ENCODE peak calls at places on chromosome 22, in eight cellular contexts. R is CD4-positive, alpha-beta memory T cell; A is prostate gland; N is bronchial epithelial cell; P is A673; G is endodermal cell; W is hepatocyte; Q is spleen. Z is an unnamed sample. For H3K36me3, the result is how much of the 10 kb centered on the place peaks cover.

GRCh38 chr22:46278656-46279645 is 11.1 kb downstream of the TTC38 start:
- DNase-seq in R (no peak), A (no peak), N (no peak), P (no peak), G (no peak), W (no peak), Q (no peak), Z (peak)

GRCh38 chr22:44445731-44446130 is 52.3 kb downstream of the RTL6 start:
- DNase-seq in R (no peak), A (no peak), N (no peak), P (no peak), G (no peak), W (no peak), Q (peak), Z (peak)

GRCh38 chr22:26892401-26893033 is 235.1 kb downstream of the MIAT start:
- DNase-seq in R (no peak), A (no peak), N (peak), P (peak), G (peak), W (peak), Q (no peak), Z (no peak)

GRCh38 chr22:45216133-45217003 is 24.3 kb downstream of the KIAA0930 start:
- DNase-seq in R (no peak), A (no peak), N (no peak), P (no peak), G (peak), W (peak), Q (peak), Z (peak)

GRCh38 chr22:46289244-46289891 is 7.3 kb upstream of the GTSE1 start:
- DNase-seq in R (no peak), A (no peak), N (no peak), P (no peak), G (no peak), W (no peak), Q (peak), Z (peak)

GRCh38 chr22:33476206-33476605 is 418.0 kb upstream of the SYN3 start:
- DNase-seq in R (no peak), A (no peak), N (no peak), P (no peak), G (no peak), W (peak), Q (no peak), Z (no peak)

GRCh38 chr22:47914481-47915097 is 1152.1 kb downstream of the TBC1D22A start:
- DNase-seq in R (no peak), A (no peak), N (no peak), P (peak), G (no peak), W (no peak), Q (no peak), Z (no peak)

GRCh38 chr22:44351685-44352377 is 39.1 kb upstream of the SHISAL1 start:
- DNase-seq in R (no peak), A (peak), N (peak), P (peak), G (peak), W (peak), Q (no peak), Z (peak)

GRCh38 chr22:47090591-47091240 is 328.3 kb downstream of the TBC1D22A start:
- DNase-seq in R (peak), A (no peak), N (no peak), P (peak), G (peak), W (peak), Q (no peak), Z (no peak)

GRCh38 chr22:33000342-33001280 is 57.6 kb downstream of the SYN3 start:
- DNase-seq in R (peak), A (peak), N (no peak), P (peak), G (peak), W (peak), Q (no peak), Z (peak)

GRCh38 chr22:27776410-27776958 is 25.1 kb downstream of the MN1 start:
- DNase-seq in R (no peak), A (no peak), N (no peak), P (no peak), G (no peak), W (no peak), Q (no peak), Z (peak)

GRCh38 chr22:45627489-45628233 is 44.0 kb upstream of the ATXN10 start:
- DNase-seq in R (no peak), A (no peak), N (no peak), P (no peak), G (no peak), W (no peak), Q (peak), Z (no peak)

GRCh38 chr22:41524283-41524682 is 20.0 kb downstream of the POLR3H start:
- DNase-seq in R (no peak), A (peak), N (no peak), P (no peak), G (no peak), W (no peak), Q (no peak), Z (peak)

GRCh38 chr22:19292262-19293230 is 1.0 kb upstream of the CLTCL1 start:
- DNase-seq in R (no peak), A (peak), N (peak), P (no peak), G (peak), W (no peak), Q (peak), Z (no peak)

GRCh38 chr22:49282596-49282995 is 545.1 kb downstream of the BRD1 start:
- DNase-seq in R (no peak), A (no peak), N (no peak), P (no peak), G (no peak), W (no peak), Q (no peak), Z (no peak)

GRCh38 chr22:19965771-19966709 is 24.4 kb upstream of the TXNRD2 start:
- DNase-seq in R (no peak), A (no peak), N (no peak), P (peak), G (peak), W (no peak), Q (no peak), Z (peak)

GRCh38 chr22:17596226-17596625 is 32.3 kb downstream of the ATP6V1E1 start:
- DNase-seq in R (no peak), A (no peak), N (no peak), P (no peak), G (no peak), W (no peak), Q (peak), Z (no peak)

GRCh38 chr22:17601031-17601430 is 27.5 kb downstream of the ATP6V1E1 start:
- DNase-seq in R (no peak), A (peak), N (no peak), P (no peak), G (no peak), W (no peak), Q (peak), Z (no peak)

GRCh38 chr22:17597217-17597616 is 31.3 kb downstream of the ATP6V1E1 start:
- DNase-seq in R (no peak), A (no peak), N (no peak), P (no peak), G (no peak), W (no peak), Q (no peak), Z (no peak)

DNA sequence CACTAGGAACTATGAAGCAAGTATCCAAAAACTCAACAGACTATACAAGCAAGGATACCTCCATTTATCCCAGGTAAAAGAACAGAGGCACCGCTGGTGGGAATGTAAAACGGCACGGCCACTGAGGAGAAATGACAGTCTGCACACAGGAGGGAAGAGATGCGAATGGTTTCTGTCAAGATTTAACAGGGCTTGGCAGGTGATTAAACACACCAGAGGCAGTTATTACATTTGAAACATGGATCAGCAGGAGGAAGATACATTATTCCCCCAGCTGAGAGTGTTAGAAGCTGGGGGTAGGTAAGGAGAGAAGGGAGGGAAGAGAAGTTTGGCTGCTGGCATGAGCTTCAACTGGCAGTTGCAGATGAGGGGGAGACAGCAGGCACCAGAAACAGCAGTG is 30.2 kb downstream of the ATP6V1E1 start:
- DNase-seq in R (no peak), A (no peak), N (no peak), P (no peak), G (no peak), W (no peak), Q (peak), Z (no peak)
- H3K36me3 ChIP-seq in R (half or more), A (under half), N (under half), P (half or more), G (half or more), W (under half), Q (half or more), Z (half or more)

GRCh38 chr22:30582051-30582450 is 7.6 kb upstream of the GAL3ST1 start:
- DNase-seq in R (no peak), A (no peak), N (no peak), P (no peak), G (no peak), W (no peak), Q (no peak), Z (peak)
- H3K36me3 ChIP-seq in R (half or more), A (half or more), N (half or more), P (half or more), G (half or more), W (under half), Q (half or more), Z (half or more)

DNA sequence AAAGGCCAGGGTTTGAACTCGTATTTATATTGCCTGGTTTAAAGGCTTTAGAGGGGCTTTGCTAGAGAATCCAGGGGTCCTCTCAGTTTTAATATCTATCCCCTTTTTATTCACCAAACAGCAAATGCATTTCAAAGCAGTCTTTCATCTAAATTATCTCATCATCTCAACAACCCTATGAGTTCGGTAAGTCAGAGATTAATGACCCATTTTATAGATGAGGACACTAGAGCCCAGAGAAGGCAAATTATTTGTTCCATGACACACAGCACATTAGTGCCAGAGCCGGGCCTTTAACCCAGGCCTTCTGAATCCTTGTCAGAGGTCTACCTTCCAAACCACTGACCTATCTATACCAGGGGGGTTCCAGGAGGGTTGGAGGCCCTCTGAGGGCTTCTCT is 16.8 kb upstream of the YWHAH start:
- DNase-seq in R (no peak), A (no peak), N (no peak), P (no peak), G (no peak), W (no peak), Q (no peak), Z (no peak)
- H3K36me3 ChIP-seq in R (under half), A (under half), N (under half), P (under half), G (under half), W (under half), Q (under half), Z (under half)

DNA sequence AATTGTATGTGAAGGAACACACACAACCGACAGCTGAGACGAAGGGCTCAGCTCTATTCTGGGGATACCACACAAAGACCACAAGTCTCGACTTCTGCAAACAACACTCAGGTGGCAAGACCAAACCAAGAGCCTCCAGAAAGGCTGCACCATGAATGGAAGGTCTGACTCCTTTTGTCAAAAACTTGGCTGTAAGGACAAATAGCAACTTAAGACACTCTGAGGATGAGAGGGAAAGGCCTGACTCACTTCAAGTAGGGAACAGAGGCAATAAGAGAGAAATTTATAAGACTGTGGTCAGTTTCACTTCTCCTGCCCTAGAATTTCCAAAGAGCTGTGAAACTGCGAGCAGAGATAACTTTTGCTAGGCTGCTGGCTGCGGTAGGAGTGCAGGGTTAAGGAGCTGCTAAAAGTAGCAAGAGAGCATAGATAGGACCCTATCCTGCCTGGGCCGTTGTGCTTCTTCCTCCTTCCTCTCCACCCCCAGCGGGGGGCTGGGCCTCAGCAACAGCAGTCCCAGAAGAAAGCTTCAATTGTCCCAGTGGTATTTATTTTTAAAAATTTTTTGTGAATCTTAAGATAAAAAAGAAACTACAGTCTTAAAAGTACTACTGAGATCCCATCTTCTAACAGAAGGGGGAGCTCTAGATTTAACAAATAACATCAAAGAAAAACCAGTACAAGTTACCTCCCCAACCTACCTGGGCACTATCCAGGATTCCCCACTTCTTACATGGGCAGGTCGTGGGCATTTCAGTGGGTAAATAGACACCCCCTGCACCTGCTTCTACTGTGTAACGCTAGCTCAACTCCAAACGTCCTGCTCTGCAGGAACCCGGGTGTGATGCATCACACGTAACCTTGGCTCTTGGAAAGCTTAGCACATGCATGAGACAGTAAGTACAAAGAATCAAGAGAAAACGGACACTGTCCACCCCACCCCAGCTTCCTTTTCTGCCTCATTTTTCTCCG is 66.4 kb downstream of the SGSM3 start:
- DNase-seq in R (peak), A (no peak), N (peak), P (peak), G (peak), W (peak), Q (no peak), Z (peak)
- H3K36me3 ChIP-seq in R (under half), A (under half), N (under half), P (under half), G (under half), W (under half), Q (under half), Z (under half)

GRCh38 chr22:38490475-38490874 is 15.6 kb downstream of the DDX17 start:
- DNase-seq in R (no peak), A (no peak), N (no peak), P (no peak), G (no peak), W (no peak), Q (no peak), Z (no peak)

GRCh38 chr22:38487946-38488345 is 18.2 kb downstream of the DDX17 start:
- DNase-seq in R (no peak), A (no peak), N (no peak), P (no peak), G (no peak), W (no peak), Q (no peak), Z (no peak)

GRCh38 chr22:38490915-38491314 is 15.2 kb downstream of the DDX17 start:
- DNase-seq in R (no peak), A (no peak), N (no peak), P (no peak), G (no peak), W (peak), Q (peak), Z (no peak)

GRCh38 chr22:38489142-38489541 is 17.0 kb downstream of the DDX17 start:
- DNase-seq in R (no peak), A (no peak), N (no peak), P (no peak), G (no peak), W (no peak), Q (peak), Z (no peak)

GRCh38 chr22:38489561-38490133 is 16.5 kb downstream of the DDX17 start:
- DNase-seq in R (no peak), A (no peak), N (no peak), P (no peak), G (no peak), W (no peak), Q (no peak), Z (no peak)
- H3K36me3 ChIP-seq in R (half or more), A (under half), N (under half), P (half or more), G (half or more), W (under half), Q (half or more), Z (half or more)

GRCh38 chr22:31229402-31230140 is 17.5 kb downstream of the LIMK2 start:
- DNase-seq in R (no peak), A (peak), N (no peak), P (peak), G (no peak), W (no peak), Q (no peak), Z (no peak)
- H3K36me3 ChIP-seq in R (under half), A (under half), N (under half), P (under half), G (under half), W (under half), Q (under half), Z (under half)

GRCh38 chr22:22856364-22856763 is 31.3 kb upstream of the IGLL5 start:
- DNase-seq in R (no peak), A (no peak), N (no peak), P (no peak), G (no peak), W (no peak), Q (no peak), Z (no peak)

GRCh38 chr22:22854466-22854865 is 33.1 kb upstream of the IGLL5 start:
- DNase-seq in R (no peak), A (no peak), N (no peak), P (no peak), G (no peak), W (no peak), Q (no peak), Z (no peak)

GRCh38 chr22:22855617-22856308 is 31.9 kb upstream of the IGLL5 start:
- DNase-seq in R (peak), A (no peak), N (no peak), P (peak), G (peak), W (peak), Q (no peak), Z (no peak)

GRCh38 chr22:22853713-22854112 is 33.9 kb upstream of the IGLL5 start:
- DNase-seq in R (no peak), A (no peak), N (no peak), P (no peak), G (no peak), W (no peak), Q (no peak), Z (no peak)

DNA sequence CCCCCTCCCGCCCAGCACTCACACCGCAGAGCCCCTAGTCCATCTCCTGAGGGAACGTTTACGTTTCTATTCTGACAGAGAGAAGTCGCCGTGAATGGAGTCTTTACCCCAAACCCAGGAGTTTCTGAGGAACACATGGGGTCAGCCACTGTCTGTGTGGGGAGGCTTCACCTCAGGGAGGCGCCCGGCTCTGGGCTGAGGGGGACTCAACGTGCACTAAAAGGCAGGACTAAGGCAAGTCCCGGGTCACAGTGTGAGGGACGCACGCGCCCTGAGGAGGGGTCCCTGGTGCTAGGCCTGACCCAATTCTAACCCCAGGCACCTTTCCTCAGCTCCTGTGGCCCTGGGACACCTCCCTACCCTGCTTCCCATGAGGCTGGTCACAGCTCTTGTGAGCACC is 32.5 kb upstream of the IGLL5 start:
- DNase-seq in R (no peak), A (no peak), N (no peak), P (no peak), G (no peak), W (no peak), Q (no peak), Z (no peak)
- H3K36me3 ChIP-seq in R (under half), A (under half), N (under half), P (under half), G (under half), W (under half), Q (under half), Z (under half)

GRCh38 chr22:36931446-36931845 is 18.0 kb downstream of the CSF2RB start:
- DNase-seq in R (no peak), A (no peak), N (no peak), P (no peak), G (peak), W (no peak), Q (no peak), Z (peak)
- H3K36me3 ChIP-seq in R (under half), A (under half), N (under half), P (under half), G (under half), W (under half), Q (under half), Z (under half)

DNA sequence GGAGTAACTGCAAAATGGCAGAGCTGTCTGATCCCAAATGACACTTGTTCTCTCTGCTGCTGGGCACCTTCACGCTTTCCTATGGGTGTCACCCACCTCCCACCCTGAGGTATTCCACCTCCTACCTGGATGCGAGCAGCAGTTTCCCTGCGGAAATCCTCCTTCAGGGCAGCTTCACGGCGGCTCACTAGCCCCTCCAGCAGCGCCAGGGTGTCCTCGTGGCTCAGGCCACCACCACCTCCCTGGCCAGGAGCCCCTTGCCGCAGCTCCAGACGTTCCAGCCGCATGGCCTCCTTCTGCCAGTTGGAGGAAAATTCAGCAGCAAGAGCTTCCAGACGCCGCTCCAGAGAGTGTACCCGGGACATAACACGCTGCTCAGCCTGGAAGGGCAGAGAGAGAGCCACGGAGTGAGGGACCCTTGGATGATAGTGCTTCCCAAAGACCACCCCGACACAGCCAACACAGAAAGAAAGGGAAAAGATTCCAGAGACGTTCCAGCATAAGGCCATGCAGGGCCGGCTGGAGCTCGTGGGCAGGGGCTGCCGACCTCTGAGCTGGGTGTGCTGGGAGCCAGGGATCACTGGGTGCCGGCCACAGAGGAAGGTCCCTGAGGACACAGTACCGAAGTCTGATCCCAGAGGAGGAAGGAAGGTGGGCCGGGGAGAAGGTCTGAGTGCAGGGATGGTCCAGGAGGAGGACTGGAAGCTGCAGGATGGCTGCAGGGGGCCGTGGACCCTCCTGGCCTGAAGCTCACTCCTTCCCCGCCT is 13.4 kb downstream of the SUN2 start:
- DNase-seq in R (no peak), A (no peak), N (no peak), P (no peak), G (no peak), W (no peak), Q (no peak), Z (peak)
- H3K36me3 ChIP-seq in R (half or more), A (half or more), N (half or more), P (half or more), G (half or more), W (under half), Q (half or more), Z (half or more)